ENCODE peak calls at places on chromosomes 5 and 9, in seven cellular contexts. J is right atrium auricular region, Y is cardiac muscle cell, Q is PC-3, K is transverse colon, N is endodermal cell, F is body of pancreas. E is an unnamed sample. For H3K36me3 and H3K4me1, the result is how much of the 10 kb centered on the place peaks cover.

GRCh38 chr9:89508951-89509607 is 11.2 kb upstream of the SEMA4D start:
- DNase-seq in F (no peak), Y (no peak), J (no peak), N (no peak), Q (no peak), K (no peak), E (no peak)

GRCh38 chr5:51384281-51384840 is 1.1 kb downstream of the ISL1 start:
- DNase-seq in J (no peak), Q (no peak), K (no peak), N (no peak), Y (peak), F (no peak), E (no peak)

GRCh38 chr5:141039517-141039916 is 11.7 kb upstream of the PCDHB1 start:
- DNase-seq in Y (no peak), J (no peak), F (peak), N (no peak), Q (peak), K (no peak), E (no peak)

GRCh38 chr5:170111088-170111796 is 5.5 kb downstream of the FOXI1 start:
- DNase-seq in Y (no peak), K (no peak), N (peak), F (no peak), J (peak), Q (no peak), E (no peak)

GRCh38 chr5:31186672-31187267 is 6.7 kb upstream of the CDH6 start:
- DNase-seq in N (no peak), F (no peak), K (no peak), Y (peak), J (no peak), Q (peak), E (peak)

GRCh38 chr9:129676287-129676686 is 10.8 kb downstream of the PRRX2 start:
- DNase-seq in Y (no peak), N (no peak), K (no peak), J (no peak), F (no peak), Q (no peak), E (no peak)

GRCh38 chr9:79193506-79194223 is 378.1 kb upstream of the TLE4 start:
- DNase-seq in Q (no peak), Y (no peak), N (peak), F (no peak), J (no peak), K (no peak), E (no peak)

GRCh38 chr9:24698864-24699518 is 153.3 kb upstream of the IZUMO3 start:
- DNase-seq in F (no peak), J (no peak), Q (no peak), K (no peak), Y (no peak), N (no peak), E (no peak)

GRCh38 chr5:167822241-167822640 is 469.2 kb upstream of the WWC1 start:
- DNase-seq in J (no peak), Y (no peak), K (no peak), F (no peak), N (no peak), Q (no peak), E (no peak)

GRCh38 chr5:1895771-1896420 is 13.2 kb upstream of the IRX4 start:
- DNase-seq in F (no peak), Y (no peak), J (no peak), N (no peak), Q (no peak), K (no peak), E (no peak)

GRCh38 chr9:117374076-117374740 is 40.6 kb downstream of the ASTN2 start:
- DNase-seq in J (no peak), N (no peak), K (no peak), Y (no peak), Q (no peak), F (no peak), E (no peak)

GRCh38 chr5:39541920-39542319 is 117.1 kb upstream of the DAB2 start:
- DNase-seq in N (no peak), J (no peak), K (no peak), Y (no peak), Q (peak), F (no peak), E (no peak)

GRCh38 chr5:141734501-141735231 is 52.6 kb upstream of the ARAP3 start:
- DNase-seq in N (peak), J (no peak), Y (peak), F (peak), Q (peak), K (peak), E (peak)

GRCh38 chr5:82601085-82601484 is 322.9 kb upstream of the RPS23 start:
- DNase-seq in J (no peak), Q (no peak), N (no peak), K (peak), Y (no peak), F (no peak), E (peak)

GRCh38 chr5:147098233-147098790 is 136.5 kb upstream of the STK32A start:
- DNase-seq in N (peak), Q (peak), F (peak), K (peak), Y (peak), J (no peak), E (peak)

GRCh38 chr5:5617024-5617423 is 194.5 kb downstream of the ICE1 start:
- DNase-seq in Q (no peak), Y (no peak), J (no peak), N (no peak), F (no peak), K (no peak), E (no peak)

GRCh38 chr9:120571443-120572257 is 8.3 kb downstream of the CDK5RAP2 start:
- DNase-seq in F (peak), J (no peak), K (no peak), Q (no peak), N (no peak), Y (no peak), E (no peak)

GRCh38 chr5:6686916-6687409 is 26.3 kb upstream of the TENT4A start:
- DNase-seq in Y (peak), K (no peak), Q (peak), J (no peak), N (peak), F (no peak), E (peak)

GRCh38 chr5:179806250-179807045 is at the start of gene MGAT4B:
- DNase-seq in N (peak), Q (peak), Y (peak), F (peak), K (peak), J (no peak), E (peak)

GRCh38 chr5:10502578-10502977 is 60.9 kb downstream of the ROPN1L start:
- DNase-seq in J (no peak), Y (peak), K (no peak), N (peak), F (peak), Q (no peak), E (no peak)

DNA sequence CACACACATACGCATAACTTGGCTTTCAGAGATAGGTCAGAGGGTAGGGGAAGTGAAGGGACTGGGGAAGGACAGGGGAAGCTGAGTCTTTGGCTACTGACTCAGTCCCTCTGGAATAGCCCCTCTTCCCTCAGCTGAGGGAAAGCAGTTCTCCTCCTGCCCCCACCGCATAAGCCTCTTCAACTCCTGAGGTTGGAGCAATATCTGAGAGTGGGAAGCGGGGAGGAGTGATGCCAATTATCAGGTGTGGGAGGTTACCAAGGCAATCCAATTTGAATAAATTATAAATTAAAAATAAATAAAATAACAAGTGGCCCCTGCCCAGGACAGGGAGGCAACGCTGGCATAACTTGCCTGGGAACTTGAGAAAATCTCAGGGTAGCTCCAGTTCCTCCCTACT is 1.7 kb upstream of the STOML2 start:
- DNase-seq in F (no peak), Y (no peak), J (no peak), N (no peak), K (no peak), Q (no peak), E (no peak)
- H3K36me3 ChIP-seq in F (under half), Y (under half), J (half or more), N (half or more), K (under half), Q (under half), E (under half)

DNA sequence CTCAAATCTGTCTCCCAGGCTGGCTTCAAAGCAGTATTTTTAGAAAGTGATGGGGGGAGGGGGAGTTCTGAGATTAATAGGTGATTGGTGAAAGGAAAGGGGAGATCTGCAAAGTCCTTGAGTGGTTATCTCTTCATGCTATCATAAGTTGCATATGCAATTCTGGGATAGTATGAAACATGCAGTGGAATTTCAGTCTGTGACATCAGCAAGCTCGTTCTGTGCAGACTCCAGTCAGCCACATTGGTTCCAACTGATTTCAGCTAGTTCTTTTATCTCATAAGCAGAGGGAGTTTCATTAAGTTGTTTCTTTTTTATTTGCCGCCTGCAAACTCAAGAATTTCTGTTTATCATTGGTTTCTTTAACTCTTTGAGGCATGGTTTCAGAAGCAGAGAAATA is 180.5 kb upstream of the SH3GL2 start:
- DNase-seq in F (no peak), Y (peak), Q (no peak), N (no peak), J (no peak), K (no peak), E (no peak)
- H3K4me1 ChIP-seq in F (under half), Y (under half), Q (under half), N (under half), J (under half), K (under half), E (under half)

DNA sequence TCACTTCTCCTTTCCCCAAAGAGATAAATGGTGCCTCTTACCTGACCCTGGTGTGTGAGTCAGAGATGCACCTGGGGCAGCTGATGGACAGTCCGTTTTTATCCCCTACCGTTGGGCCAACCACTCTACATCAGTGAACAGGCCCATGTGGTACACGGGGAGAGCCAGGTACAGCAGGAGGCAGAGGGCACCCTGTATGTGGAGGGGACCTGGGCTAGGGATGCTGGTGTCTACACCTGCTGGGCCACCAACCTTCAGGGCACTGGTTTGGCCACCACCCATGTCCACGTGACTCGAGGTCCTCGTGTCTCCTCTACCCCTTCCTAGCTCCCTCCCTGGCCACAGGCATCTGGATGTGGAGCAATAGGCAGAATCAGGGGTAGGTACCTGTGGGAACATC is 22.7 kb upstream of the ANXA6 start:
- DNase-seq in Q (no peak), Y (no peak), K (no peak), J (no peak), N (no peak), F (no peak), E (no peak)
- H3K36me3 ChIP-seq in Q (under half), Y (under half), K (under half), J (under half), N (under half), F (under half), E (under half)

GRCh38 chr9:125537442-125538091 is 169.4 kb downstream of the MAPKAP1 start:
- DNase-seq in Y (no peak), K (no peak), Q (no peak), J (no peak), F (no peak), N (no peak), E (no peak)
- H3K4me1 ChIP-seq in Y (half or more), K (under half), Q (half or more), J (under half), F (under half), N (under half), E (under half)

GRCh38 chr5:14376789-14377188 is 204.8 kb upstream of the OTULINL start:
- DNase-seq in Q (peak), Y (no peak), N (no peak), F (no peak), J (no peak), K (no peak), E (no peak)

GRCh38 chr5:14374100-14374499 is 207.5 kb upstream of the OTULINL start:
- DNase-seq in N (no peak), Q (no peak), J (no peak), K (no peak), F (peak), Y (no peak), E (no peak)

GRCh38 chr5:14370386-14370785 is 211.2 kb upstream of the OTULINL start:
- DNase-seq in Y (no peak), N (no peak), Q (no peak), K (no peak), F (no peak), J (no peak), E (no peak)

GRCh38 chr5:14369780-14370179 is 211.8 kb upstream of the OTULINL start:
- DNase-seq in F (no peak), Q (no peak), N (no peak), J (no peak), Y (no peak), K (no peak), E (no peak)

DNA sequence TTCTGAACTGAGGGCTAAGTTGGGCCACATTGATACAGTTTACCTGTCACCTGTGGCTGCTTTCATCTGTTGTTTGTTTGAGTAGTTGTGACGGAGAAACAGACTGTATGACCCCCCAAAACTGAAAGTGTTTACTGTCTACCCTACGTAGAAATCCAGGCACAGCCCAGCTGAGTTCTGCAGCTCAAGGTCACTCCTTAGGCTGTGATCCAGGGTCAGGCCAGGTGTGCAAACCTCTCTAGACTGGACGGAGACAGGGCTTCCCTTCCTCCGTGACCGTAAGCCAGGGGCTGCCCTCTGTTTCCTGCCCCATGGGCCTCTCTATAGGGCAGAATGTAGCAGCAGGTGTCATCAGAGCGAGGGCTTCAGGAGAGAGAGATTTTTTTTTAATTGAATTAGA is 207.9 kb upstream of the OTULINL start:
- DNase-seq in J (no peak), K (no peak), Y (no peak), F (peak), Q (no peak), N (no peak), E (no peak)
- H3K36me3 ChIP-seq in J (half or more), K (half or more), Y (half or more), F (under half), Q (half or more), N (half or more), E (under half)

DNA sequence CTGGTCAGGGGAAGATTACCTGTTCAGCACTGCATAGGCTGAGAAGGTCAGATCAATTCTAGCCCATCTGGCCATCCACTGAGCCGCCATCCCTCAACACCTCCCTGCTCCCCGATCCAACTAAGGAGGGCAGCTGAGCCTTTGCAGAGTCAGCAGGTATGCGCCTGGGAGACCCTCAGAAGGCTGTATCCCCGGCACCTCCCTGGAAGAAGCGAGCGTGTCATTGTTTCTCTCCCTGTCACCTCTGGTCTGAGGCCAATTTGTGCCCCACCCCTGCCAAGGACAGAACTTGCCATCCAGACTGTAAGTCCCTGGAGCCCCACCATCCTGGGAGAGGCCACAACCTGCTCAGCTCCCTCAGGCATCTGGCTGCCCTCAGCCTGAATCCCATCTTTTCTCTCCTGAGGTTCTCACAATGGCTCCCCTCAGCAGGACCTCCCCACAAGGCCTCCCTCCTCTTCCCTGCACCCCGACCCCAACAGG is 2.6 kb downstream of the CLTB start:
- DNase-seq in N (no peak), F (no peak), Q (no peak), J (no peak), Y (no peak), K (no peak), E (no peak)
- H3K4me1 ChIP-seq in N (under half), F (under half), Q (half or more), J (half or more), Y (under half), K (under half), E (under half)

GRCh38 chr9:33110686-33111085 is 34.2 kb upstream of the SMU1 start:
- DNase-seq in Y (no peak), K (no peak), J (no peak), Q (no peak), F (no peak), N (peak), E (no peak)

GRCh38 chr9:33111621-33112020 is 35.1 kb upstream of the SMU1 start:
- DNase-seq in J (no peak), K (no peak), F (no peak), Y (no peak), N (peak), Q (no peak), E (no peak)

GRCh38 chr9:33109850-33110595 is 33.5 kb upstream of the SMU1 start:
- DNase-seq in Q (no peak), Y (no peak), K (no peak), N (peak), J (no peak), F (no peak), E (no peak)

GRCh38 chr9:33113799-33114547 is 37.5 kb upstream of the SMU1 start:
- DNase-seq in F (no peak), J (no peak), Q (no peak), K (peak), N (peak), Y (no peak), E (no peak)

DNA sequence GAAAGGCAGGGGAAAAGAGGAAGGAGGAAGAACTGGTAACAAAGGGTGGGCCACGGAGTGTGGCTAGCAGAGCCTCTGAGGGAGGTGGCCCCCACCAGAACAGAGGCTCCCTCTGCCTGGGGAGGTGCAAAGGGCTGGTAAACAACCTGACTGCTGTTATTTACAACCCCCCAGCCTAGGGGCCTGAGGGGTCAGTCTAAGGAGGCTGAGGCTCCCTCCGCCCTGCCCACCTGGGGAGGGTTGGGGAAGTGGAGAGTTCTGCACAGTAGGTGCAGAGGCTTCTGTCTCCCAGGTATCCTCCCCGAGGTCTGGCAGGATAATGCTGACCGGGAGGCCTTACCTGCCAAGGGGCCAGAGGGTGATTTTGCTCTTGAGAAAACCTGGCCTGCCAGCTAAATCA is 35.6 kb upstream of the SMU1 start:
- DNase-seq in Q (no peak), J (no peak), Y (no peak), K (no peak), N (peak), F (no peak), E (no peak)
- H3K36me3 ChIP-seq in Q (under half), J (under half), Y (under half), K (under half), N (under half), F (under half), E (under half)

DNA sequence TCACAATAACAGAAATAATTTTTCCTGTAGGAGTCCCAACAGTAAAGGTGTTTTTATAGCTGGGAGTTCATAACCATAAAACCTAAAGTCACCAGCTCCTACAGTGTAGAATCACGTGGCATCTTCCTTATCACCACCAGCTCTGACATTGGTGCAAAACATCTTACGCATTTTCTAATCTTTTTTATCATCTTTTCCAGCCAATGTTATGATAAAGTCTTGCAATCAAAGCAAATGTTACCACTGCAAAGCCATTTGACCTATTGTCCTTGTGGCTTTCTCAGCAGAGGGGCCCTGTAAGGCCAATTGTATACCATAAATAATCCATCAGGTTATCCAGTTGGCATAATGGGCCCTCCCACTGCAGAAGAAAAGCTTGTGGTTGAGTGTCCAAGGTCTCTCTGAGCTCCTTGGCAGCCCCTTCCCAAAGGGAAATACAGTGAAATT is 29.5 kb upstream of the CPEB4 start:
- DNase-seq in Y (no peak), J (no peak), N (no peak), K (no peak), Q (no peak), F (no peak), E (peak)
- H3K4me1 ChIP-seq in Y (under half), J (under half), N (under half), K (under half), Q (under half), F (under half), E (under half)

GRCh38 chr5:76695336-76695735 is 20.6 kb upstream of the F2R start:
- DNase-seq in K (no peak), F (no peak), J (no peak), Y (no peak), Q (no peak), N (no peak), E (no peak)
- H3K36me3 ChIP-seq in K (under half), F (under half), J (under half), Y (under half), Q (under half), N (under half), E (under half)